ENCODE peak calls at places on chromosomes 5 and 9, in nine cellular contexts. One of them, this sample, is unnamed.

GRCh38 chr5:142716963-142717362 is 31.1 kb upstream of the FGF1 start:
- DNase-seq in A549: peak; percentile 73
- DNase-seq in spleen: no peak
- DNase-seq in caudate nucleus: peak; percentile 46
- DNase-seq in lung: peak; percentile 39
- DNase-seq in astrocyte: peak; percentile 39
- DNase-seq in colonic mucosa: peak; percentile 43
- DNase-seq in uterus: peak; percentile 31
- DNase-seq in epithelial cell of prostate: no peak
- DNase-seq in this sample: no peak

GRCh38 chr5:116442095-116442534 is 132.5 kb downstream of the SEMA6A start:
- DNase-seq in A549: no peak
- DNase-seq in spleen: no peak
- DNase-seq in caudate nucleus: no peak
- DNase-seq in lung: no peak
- DNase-seq in astrocyte: peak; percentile 58
- DNase-seq in colonic mucosa: no peak
- DNase-seq in uterus: no peak
- DNase-seq in epithelial cell of prostate: peak; percentile 29
- DNase-seq in this sample: peak; percentile 30

GRCh38 chr5:32290922-32291321 is 21.8 kb downstream of the MTMR12 start:
- DNase-seq in A549: no peak
- DNase-seq in spleen: no peak
- DNase-seq in caudate nucleus: no peak
- DNase-seq in lung: no peak
- DNase-seq in astrocyte: no peak
- DNase-seq in colonic mucosa: no peak
- DNase-seq in uterus: no peak
- DNase-seq in epithelial cell of prostate: no peak
- DNase-seq in this sample: no peak

GRCh38 chr5:134568761-134569725 is 43.6 kb downstream of the JADE2 start:
- DNase-seq in A549: peak; percentile 50
- DNase-seq in spleen: peak; percentile 88
- DNase-seq in caudate nucleus: peak; percentile 72
- DNase-seq in lung: peak; percentile 73
- DNase-seq in astrocyte: no peak
- DNase-seq in colonic mucosa: peak; percentile 69
- DNase-seq in uterus: peak; percentile 78
- DNase-seq in epithelial cell of prostate: no peak
- DNase-seq in this sample: no peak

GRCh38 chr9:79572032-79572890 is 496 bp downstream of the TLE4 start:
- DNase-seq in A549: peak; percentile 33
- DNase-seq in spleen: peak; percentile 92
- DNase-seq in caudate nucleus: peak; percentile 50
- DNase-seq in lung: peak; percentile 38
- DNase-seq in astrocyte: no peak
- DNase-seq in colonic mucosa: peak; percentile 30
- DNase-seq in uterus: peak; percentile 26
- DNase-seq in epithelial cell of prostate: no peak
- DNase-seq in this sample: peak; percentile 48

GRCh38 chr9:97923529-97924108 is 1.3 kb upstream of the TRMO start:
- DNase-seq in A549: peak; percentile 85
- DNase-seq in spleen: peak; percentile 81
- DNase-seq in caudate nucleus: peak; percentile 67
- DNase-seq in lung: peak; percentile 78
- DNase-seq in astrocyte: peak; percentile 59
- DNase-seq in colonic mucosa: peak; percentile 89
- DNase-seq in uterus: peak; percentile 81
- DNase-seq in epithelial cell of prostate: peak; percentile 16
- DNase-seq in this sample: peak; percentile 81

GRCh38 chr5:71955718-71956117 is 151.6 kb upstream of the MAP1B start:
- DNase-seq in A549: no peak
- DNase-seq in spleen: no peak
- DNase-seq in caudate nucleus: no peak
- DNase-seq in lung: no peak
- DNase-seq in astrocyte: no peak
- DNase-seq in colonic mucosa: no peak
- DNase-seq in uterus: no peak
- DNase-seq in epithelial cell of prostate: no peak
- DNase-seq in this sample: peak; percentile 70

GRCh38 chr5:5293029-5293428 is 129.4 kb upstream of the ICE1 start:
- DNase-seq in A549: peak; percentile 18
- DNase-seq in spleen: no peak
- DNase-seq in caudate nucleus: no peak
- DNase-seq in lung: no peak
- DNase-seq in astrocyte: no peak
- DNase-seq in colonic mucosa: no peak
- DNase-seq in uterus: no peak
- DNase-seq in epithelial cell of prostate: no peak
- DNase-seq in this sample: no peak

GRCh38 chr9:96875460-96876142 is 21.3 kb upstream of the ZNF782 start:
- DNase-seq in A549: peak; percentile 91
- DNase-seq in spleen: peak; percentile 79
- DNase-seq in caudate nucleus: peak; percentile 50
- DNase-seq in lung: peak; percentile 63
- DNase-seq in astrocyte: peak; percentile 59
- DNase-seq in colonic mucosa: peak; percentile 69
- DNase-seq in uterus: no peak
- DNase-seq in epithelial cell of prostate: no peak
- DNase-seq in this sample: peak; percentile 92

GRCh38 chr5:133273661-133274596 is 222.1 kb downstream of the HSPA4 start:
- DNase-seq in A549: no peak
- DNase-seq in spleen: no peak
- DNase-seq in caudate nucleus: no peak
- DNase-seq in lung: no peak
- DNase-seq in astrocyte: peak; percentile 56
- DNase-seq in colonic mucosa: no peak
- DNase-seq in uterus: no peak
- DNase-seq in epithelial cell of prostate: no peak
- DNase-seq in this sample: no peak

GRCh38 chr9:74447451-74448193 is 49.5 kb upstream of the RORB start:
- DNase-seq in A549: no peak
- DNase-seq in spleen: no peak
- DNase-seq in caudate nucleus: no peak
- DNase-seq in lung: peak; percentile 69
- DNase-seq in astrocyte: no peak
- DNase-seq in colonic mucosa: no peak
- DNase-seq in uterus: no peak
- DNase-seq in epithelial cell of prostate: no peak
- DNase-seq in this sample: no peak

GRCh38 chr5:151770383-151771258 is 1.1 kb upstream of the G3BP1 start:
- DNase-seq in A549: peak; percentile 52
- DNase-seq in spleen: peak; percentile 95
- DNase-seq in caudate nucleus: peak; percentile 80
- DNase-seq in lung: peak; percentile 77
- DNase-seq in astrocyte: peak; percentile 49
- DNase-seq in colonic mucosa: peak; percentile 67
- DNase-seq in uterus: peak; percentile 81
- DNase-seq in epithelial cell of prostate: no peak
- DNase-seq in this sample: peak; percentile 60

GRCh38 chr5:142960309-142960696 is 190.1 kb downstream of the ARHGAP26 start:
- DNase-seq in A549: peak; percentile 85
- DNase-seq in spleen: no peak
- DNase-seq in caudate nucleus: no peak
- DNase-seq in lung: no peak
- DNase-seq in astrocyte: peak; percentile 81
- DNase-seq in colonic mucosa: no peak
- DNase-seq in uterus: no peak
- DNase-seq in epithelial cell of prostate: no peak
- DNase-seq in this sample: peak; percentile 83

DNA sequence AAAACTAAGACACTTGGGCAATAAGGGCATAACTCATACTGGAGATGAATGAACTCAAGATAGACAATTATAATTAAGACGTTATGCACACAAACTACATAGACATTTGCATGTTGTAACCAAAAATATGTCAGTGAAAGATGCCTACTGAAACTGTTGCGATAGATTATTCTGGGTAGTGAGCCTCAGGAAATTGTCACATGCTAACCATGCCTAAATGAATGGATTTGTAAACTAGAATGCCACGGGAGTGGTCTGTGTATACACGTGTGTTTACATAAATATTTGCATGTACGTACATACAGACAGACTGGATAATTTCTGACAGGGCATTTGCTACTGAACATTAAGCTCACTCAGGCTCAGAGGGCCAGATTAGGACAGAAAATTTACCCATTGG is 1.2 kb downstream of the NIPSNAP3B start:
- DNase-seq in A549: no peak
- DNase-seq in spleen: no peak
- DNase-seq in caudate nucleus: no peak
- DNase-seq in lung: no peak
- DNase-seq in astrocyte: no peak
- DNase-seq in colonic mucosa: no peak
- DNase-seq in uterus: no peak
- DNase-seq in epithelial cell of prostate: no peak
- DNase-seq in this sample: no peak
- H3K27ac ChIP-seq in A549: no peak overlapping the region
- H3K27ac ChIP-seq in spleen: peak overlapping the region; percentile 6
- H3K27ac ChIP-seq in caudate nucleus: no peak overlapping the region
- H3K27ac ChIP-seq in lung: no peak overlapping the region
- H3K27ac ChIP-seq in astrocyte: no peak overlapping the region
- H3K27ac ChIP-seq in colonic mucosa: no peak overlapping the region
- H3K27ac ChIP-seq in uterus: no peak overlapping the region
- H3K27ac ChIP-seq in epithelial cell of prostate: no peak overlapping the region
- H3K27ac ChIP-seq in this sample: no peak overlapping the region

GRCh38 chr9:127539982-127540663 is 72.0 kb upstream of the STXBP1 start:
- DNase-seq in A549: no peak
- DNase-seq in spleen: no peak
- DNase-seq in caudate nucleus: no peak
- DNase-seq in lung: no peak
- DNase-seq in astrocyte: no peak
- DNase-seq in colonic mucosa: no peak
- DNase-seq in uterus: no peak
- DNase-seq in epithelial cell of prostate: no peak
- DNase-seq in this sample: no peak
- H3K27ac ChIP-seq in A549: peak overlapping the region; percentile 18
- H3K27ac ChIP-seq in spleen: peak overlapping the region; percentile 27
- H3K27ac ChIP-seq in caudate nucleus: no peak overlapping the region
- H3K27ac ChIP-seq in lung: peak overlapping the region; percentile 76
- H3K27ac ChIP-seq in astrocyte: peak overlapping the region; percentile 92
- H3K27ac ChIP-seq in colonic mucosa: peak overlapping the region; percentile 40
- H3K27ac ChIP-seq in uterus: peak overlapping the region; percentile 74
- H3K27ac ChIP-seq in epithelial cell of prostate: peak overlapping the region; percentile 82
- H3K27ac ChIP-seq in this sample: peak overlapping the region; percentile 99

DNA sequence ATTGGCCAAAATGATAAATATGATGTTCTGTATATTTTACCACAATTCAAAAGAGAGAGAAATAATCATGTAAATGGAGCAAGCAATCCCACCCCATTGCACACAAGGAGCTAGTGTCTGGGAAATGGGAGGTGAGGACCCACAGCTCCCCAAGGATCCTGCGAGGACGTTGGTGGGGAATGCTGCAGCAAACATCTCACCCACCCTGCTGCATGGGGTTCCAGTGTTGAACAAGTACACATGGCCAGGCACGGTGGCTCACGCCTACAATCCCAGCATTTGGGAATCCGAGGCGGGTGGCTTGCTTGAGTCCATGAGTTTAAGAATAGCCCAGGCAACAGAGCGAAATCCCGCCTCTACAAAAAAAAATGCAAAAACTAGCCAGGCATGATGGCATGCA is 29.0 kb downstream of the STK10 start:
- DNase-seq in A549: no peak
- DNase-seq in spleen: peak; percentile 59
- DNase-seq in caudate nucleus: no peak
- DNase-seq in lung: no peak
- DNase-seq in astrocyte: no peak
- DNase-seq in colonic mucosa: no peak
- DNase-seq in uterus: no peak
- DNase-seq in epithelial cell of prostate: no peak
- DNase-seq in this sample: no peak
- H3K27ac ChIP-seq in A549: no peak overlapping the region
- H3K27ac ChIP-seq in spleen: no peak overlapping the region
- H3K27ac ChIP-seq in caudate nucleus: no peak overlapping the region
- H3K27ac ChIP-seq in lung: no peak overlapping the region
- H3K27ac ChIP-seq in astrocyte: no peak overlapping the region
- H3K27ac ChIP-seq in colonic mucosa: no peak overlapping the region
- H3K27ac ChIP-seq in uterus: no peak overlapping the region
- H3K27ac ChIP-seq in epithelial cell of prostate: no peak overlapping the region
- H3K27ac ChIP-seq in this sample: no peak overlapping the region

DNA sequence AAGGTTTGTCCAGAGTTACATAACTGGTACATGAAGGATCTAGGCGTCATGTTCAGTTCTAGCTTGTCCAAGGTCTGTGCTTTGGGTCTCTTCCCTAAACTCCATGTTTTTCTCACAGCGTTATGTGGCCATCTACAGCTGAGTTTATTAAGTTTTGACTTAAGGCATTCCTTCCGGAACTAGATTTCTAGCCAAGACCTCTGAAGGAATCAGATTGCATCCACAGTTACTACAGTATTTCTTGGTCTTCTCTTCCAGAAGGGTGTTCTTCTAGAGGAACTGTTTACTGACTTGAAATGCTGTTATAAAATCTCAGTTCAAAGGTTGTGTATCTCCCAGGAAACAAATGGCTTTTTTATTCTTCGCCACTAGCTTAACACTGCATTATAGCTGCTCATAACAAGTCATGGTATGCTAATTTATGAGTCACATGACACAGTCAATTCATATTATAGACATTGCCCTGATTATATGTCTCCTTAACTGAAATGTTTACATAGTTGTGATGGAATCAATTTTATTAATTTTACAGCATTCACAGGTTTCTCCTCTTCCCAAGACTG is 55.3 kb upstream of the RAD23B start:
- DNase-seq in A549: no peak
- DNase-seq in spleen: no peak
- DNase-seq in caudate nucleus: no peak
- DNase-seq in lung: no peak
- DNase-seq in astrocyte: no peak
- DNase-seq in colonic mucosa: no peak
- DNase-seq in uterus: no peak
- DNase-seq in epithelial cell of prostate: no peak
- DNase-seq in this sample: no peak
- H3K27ac ChIP-seq in A549: no peak overlapping the region
- H3K27ac ChIP-seq in spleen: no peak overlapping the region
- H3K27ac ChIP-seq in caudate nucleus: no peak overlapping the region
- H3K27ac ChIP-seq in lung: no peak overlapping the region
- H3K27ac ChIP-seq in astrocyte: no peak overlapping the region
- H3K27ac ChIP-seq in colonic mucosa: peak overlapping the region; percentile 67
- H3K27ac ChIP-seq in uterus: no peak overlapping the region
- H3K27ac ChIP-seq in epithelial cell of prostate: no peak overlapping the region
- H3K27ac ChIP-seq in this sample: no peak overlapping the region

GRCh38 chr9:133814586-133815090 is 76.5 kb upstream of the SARDH start:
- DNase-seq in A549: no peak
- DNase-seq in spleen: no peak
- DNase-seq in caudate nucleus: no peak
- DNase-seq in lung: no peak
- DNase-seq in astrocyte: no peak
- DNase-seq in colonic mucosa: no peak
- DNase-seq in uterus: no peak
- DNase-seq in epithelial cell of prostate: no peak
- DNase-seq in this sample: no peak
- H3K27ac ChIP-seq in A549: no peak overlapping the region
- H3K27ac ChIP-seq in spleen: no peak overlapping the region
- H3K27ac ChIP-seq in caudate nucleus: no peak overlapping the region
- H3K27ac ChIP-seq in lung: peak overlapping the region; percentile 17
- H3K27ac ChIP-seq in astrocyte: no peak overlapping the region
- H3K27ac ChIP-seq in colonic mucosa: no peak overlapping the region
- H3K27ac ChIP-seq in uterus: no peak overlapping the region
- H3K27ac ChIP-seq in epithelial cell of prostate: no peak overlapping the region
- H3K27ac ChIP-seq in this sample: peak overlapping the region; percentile 24

This sample was measured in RWPE1.